ENCODE peak calls at places on chromosomes 1 and 21, in six cellular contexts. P, U, Y, T, D and I are unnamed samples.

GRCh38 chr1:15323351-15323988 is 76.4 kb downstream of the FHAD1 start:
- DNase-seq in D (peak; percentile 81), U (peak; percentile 70), P (peak; percentile 38), T (peak; percentile 78), Y (peak; percentile 88), I (peak; percentile 83)

GRCh38 chr21:29196021-29196663 is 65.7 kb downstream of the MAP3K7CL start:
- DNase-seq in U (peak; percentile 56), D (no peak), P (peak; percentile 53), Y (peak; percentile 68), T (peak; percentile 79), I (peak; percentile 91)

GRCh38 chr1:173451981-173452380 is 25.2 kb upstream of the PRDX6 start:
- DNase-seq in Y (no peak), T (no peak), U (peak; percentile 32), D (no peak), P (no peak), I (no peak)

GRCh38 chr1:33721416-33721815 is 142.5 kb upstream of the HMGB4 start:
- DNase-seq in T (no peak), D (no peak), Y (no peak), U (no peak), P (no peak), I (no peak)

GRCh38 chr1:155082301-155082940 is 3.8 kb downstream of the EFNA3 start:
- DNase-seq in U (no peak), Y (peak; percentile 72), D (no peak), T (no peak), P (no peak), I (no peak)

GRCh38 chr1:9143250-9143649 is 14.3 kb upstream of the GPR157 start:
- DNase-seq in D (no peak), P (no peak), Y (no peak), T (peak; percentile 94), U (no peak), I (no peak)

GRCh38 chr1:237608433-237608832 is 282.3 kb downstream of the ZP4 start:
- DNase-seq in T (no peak), P (no peak), D (no peak), Y (no peak), U (no peak), I (no peak)

GRCh38 chr1:65541161-65541560 is 120.7 kb downstream of the LEPR start:
- DNase-seq in T (no peak), U (no peak), D (no peak), Y (no peak), P (no peak), I (no peak)

GRCh38 chr1:203338335-203339036 is 12.4 kb downstream of the FMOD start:
- DNase-seq in Y (peak; percentile 73), U (peak; percentile 56), T (peak; percentile 55), P (no peak), D (peak; percentile 62), I (peak; percentile 81)

GRCh38 chr1:160401972-160402795 is 1.8 kb downstream of the VANGL2 start:
- DNase-seq in P (no peak), T (no peak), D (no peak), U (no peak), Y (peak; percentile 13), I (no peak)

GRCh38 chr1:175016073-175016722 is 7.0 kb downstream of the MRPS14 start:
- DNase-seq in P (no peak), D (no peak), T (peak; percentile 60), U (no peak), Y (no peak), I (no peak)

GRCh38 chr1:243917863-243918565 is 68.0 kb upstream of the AKT3 start:
- DNase-seq in U (no peak), Y (no peak), D (no peak), P (no peak), T (peak; percentile 22), I (no peak)

GRCh38 chr1:215279682-215280081 is 197.1 kb downstream of the KCNK2 start:
- DNase-seq in D (no peak), P (no peak), U (no peak), T (no peak), Y (no peak), I (no peak)

GRCh38 chr1:244065960-244066388 is 14.9 kb downstream of the ZBTB18 start:
- DNase-seq in T (peak; percentile 95), Y (no peak), U (no peak), P (no peak), D (no peak), I (no peak)

GRCh38 chr1:2459757-2460156 is 16.3 kb upstream of the PLCH2 start:
- DNase-seq in U (peak; percentile 54), D (no peak), T (no peak), P (no peak), Y (no peak), I (no peak)
- TF ChIP-seq CTCF in U (no peak), D (no peak), T (no peak), P (no peak), Y (no peak), I (no peak)

GRCh38 chr1:31837441-31838158 is 21.8 kb upstream of the SPOCD1 start:
- DNase-seq in Y (peak; percentile 66), P (no peak), T (no peak), U (no peak), D (no peak), I (no peak)
- TF ChIP-seq CTCF in Y (no peak), P (no peak), T (no peak), U (no peak), D (no peak), I (no peak)

GRCh38 chr1:239317948-239318347 is 68.4 kb upstream of the CHRM3 start:
- DNase-seq in D (no peak), T (no peak), P (no peak), U (no peak), Y (no peak), I (no peak)
- TF ChIP-seq CTCF in D (no peak), T (no peak), P (no peak), U (no peak), Y (no peak), I (no peak)

GRCh38 chr1:97138515-97139032 is 417.0 kb downstream of the PTBP2 start:
- DNase-seq in P (no peak), T (no peak), D (no peak), U (no peak), Y (no peak), I (no peak)
- TF ChIP-seq CTCF in P (no peak), T (no peak), D (no peak), U (no peak), Y (peak; percentile 1), I (no peak)

GRCh38 chr1:54542120-54542961 is 5.7 kb upstream of the ACOT11 start:
- DNase-seq in T (peak; percentile 40), Y (peak; percentile 88), P (no peak), D (peak; percentile 67), U (peak; percentile 53), I (peak; percentile 65)
- TF ChIP-seq CTCF in T (no peak), Y (no peak), P (peak; percentile 32), D (no peak), U (no peak), I (no peak)